ENCODE peak calls at places on chromosome 17, in five cellular contexts. J is prostate gland, E is left ventricle myocardium inferior, M is GM23338, K is lung. Z is an unnamed sample.

GRCh38 chr17:19244796-19245195 is 7.6 kb downstream of the EPN2 start:
- DNase-seq in J (no peak), K (no peak), M (no peak), E (no peak), Z (no peak)

GRCh38 chr17:5115673-5116651 is at the start of gene USP6:
- DNase-seq in K (no peak), M (peak; percentile 85), E (no peak), J (no peak), Z (no peak)

GRCh38 chr17:65572581-65573282 is 11.3 kb upstream of the AXIN2 start:
- DNase-seq in K (no peak), E (no peak), M (peak; percentile 98), J (no peak), Z (no peak)

GRCh38 chr17:15123593-15124590 is 141.2 kb downstream of the PMP22 start:
- DNase-seq in K (no peak), E (no peak), J (no peak), M (no peak), Z (no peak)

GRCh38 chr17:66858182-66859083 is 23.5 kb downstream of the CACNG5 start:
- DNase-seq in K (no peak), E (no peak), M (no peak), J (no peak), Z (no peak)

GRCh38 chr17:61775364-61775763 is 88.0 kb downstream of the BRIP1 start:
- DNase-seq in M (no peak), K (no peak), J (no peak), E (no peak), Z (no peak)

GRCh38 chr17:18370761-18371160 is 6.8 kb upstream of the EVPLL start:
- DNase-seq in E (no peak), J (no peak), M (no peak), K (no peak), Z (no peak)

GRCh38 chr17:62565817-62566216 is 61.7 kb upstream of the MRC2 start:
- DNase-seq in J (no peak), K (no peak), E (no peak), M (no peak), Z (no peak)

GRCh38 chr17:6507535-6507934 is 48.8 kb downstream of the PITPNM3 start:
- DNase-seq in M (no peak), K (no peak), E (no peak), J (no peak), Z (no peak)

GRCh38 chr17:19812407-19812806 is 55.3 kb downstream of the ULK2 start:
- DNase-seq in M (peak; percentile 15), J (no peak), E (no peak), K (no peak), Z (no peak)

GRCh38 chr17:12789075-12789975 is at the start of gene ARHGAP44:
- DNase-seq in M (peak; percentile 89), J (peak; percentile 58), K (peak; percentile 66), E (peak; percentile 73), Z (peak; percentile 54)

GRCh38 chr17:17511293-17511741 is 15.1 kb upstream of the RASD1 start:
- DNase-seq in K (no peak), M (no peak), J (no peak), E (peak; percentile 9), Z (no peak)

GRCh38 chr17:35568561-35568960 is 7.9 kb upstream of the SLFN14 start:
- DNase-seq in J (no peak), M (peak; percentile 42), K (no peak), E (no peak), Z (no peak)

GRCh38 chr17:77316191-77316641 is 175.4 kb downstream of the SEC14L1 start:
- DNase-seq in M (peak; percentile 49), K (no peak), E (no peak), J (no peak), Z (no peak)

GRCh38 chr17:76869209-76869877 is 1.1 kb downstream of the MGAT5B start:
- DNase-seq in M (peak; percentile 66), K (no peak), E (no peak), J (no peak), Z (peak; percentile 69)

GRCh38 chr17:18920911-18921441 is 31.0 kb upstream of the SLC5A10 start:
- DNase-seq in K (no peak), J (no peak), M (no peak), E (no peak), Z (no peak)

GRCh38 chr17:42233148-42233547 is 38.9 kb upstream of the GHDC start:
- DNase-seq in M (no peak), J (no peak), E (no peak), K (no peak), Z (no peak)

GRCh38 chr17:47995241-47995935 is 24.5 kb downstream of the CDK5RAP3 start:
- DNase-seq in J (no peak), M (peak; percentile 55), E (no peak), K (no peak), Z (peak; percentile 39)

GRCh38 chr17:78132086-78132676 is 1.6 kb downstream of the TMC8 start:
- DNase-seq in K (peak; percentile 59), J (peak; percentile 49), E (no peak), M (peak; percentile 77), Z (no peak)

GRCh38 chr17:81049372-81049911 is 14.5 kb downstream of the BAIAP2 start:
- DNase-seq in E (no peak), M (no peak), K (no peak), J (no peak), Z (no peak)

GRCh38 chr17:65586899-65587298 is 25.5 kb upstream of the AXIN2 start:
- DNase-seq in K (no peak), M (no peak), J (no peak), E (no peak), Z (no peak)

GRCh38 chr17:42287305-42288077 is 807 bp upstream of the STAT5A start:
- DNase-seq in K (no peak), E (peak; percentile 42), J (no peak), M (peak; percentile 26), Z (no peak)

GRCh38 chr17:75748706-75749105 is 16.3 kb downstream of the GALK1 start:
- DNase-seq in J (no peak), M (no peak), K (no peak), E (no peak), Z (no peak)

GRCh38 chr17:81416612-81417011 is 21.4 kb downstream of the BAHCC1 start:
- DNase-seq in K (no peak), E (no peak), J (no peak), M (no peak), Z (no peak)

GRCh38 chr17:31431795-31432658 is 40.6 kb downstream of the RAB11FIP4 start:
- DNase-seq in K (no peak), E (no peak), J (no peak), M (no peak), Z (no peak)

GRCh38 chr17:7042507-7043194 is 1.2 kb downstream of the SLC16A11 start:
- DNase-seq in M (peak; percentile 70), E (no peak), J (no peak), K (no peak), Z (no peak)

GRCh38 chr17:48023408-48024148 is 14.0 kb downstream of the COPZ2 start:
- DNase-seq in E (peak; percentile 85), J (peak; percentile 87), K (peak; percentile 84), M (peak; percentile 95), Z (peak; percentile 94)

GRCh38 chr17:50290074-50290702 is 15.9 kb downstream of the TMEM92 start:
- DNase-seq in K (peak; percentile 85), E (peak; percentile 61), M (no peak), J (peak; percentile 88), Z (no peak)

GRCh38 chr17:40452921-40453378 is 9.7 kb downstream of the IGFBP4 start:
- DNase-seq in K (no peak), M (no peak), E (no peak), J (no peak), Z (no peak)

GRCh38 chr17:82668631-82669099 is 20.4 kb upstream of the WDR45B start:
- DNase-seq in M (peak; percentile 92), E (peak; percentile 59), K (peak; percentile 65), J (peak; percentile 62), Z (peak; percentile 86)

GRCh38 chr17:4142107-4142900 is 526 bp downstream of the ZZEF1 start:
- DNase-seq in M (peak; percentile 62), K (peak; percentile 49), E (peak; percentile 24), J (no peak), Z (peak; percentile 20)

GRCh38 chr17:69779378-69780214 is 295.4 kb upstream of the KCNJ16 start:
- DNase-seq in J (no peak), M (no peak), E (no peak), K (no peak), Z (no peak)

GRCh38 chr17:39239640-39240314 is 14.0 kb upstream of the STAC2 start:
- DNase-seq in J (no peak), K (peak; percentile 56), E (no peak), M (peak; percentile 92), Z (peak; percentile 64)

GRCh38 chr17:29146369-29146972 is 33.7 kb downstream of the MYO18A start:
- DNase-seq in E (no peak), M (no peak), J (no peak), K (no peak), Z (no peak)

GRCh38 chr17:6327007-6327406 is 107.9 kb downstream of the AIPL1 start:
- DNase-seq in E (peak; percentile 47), K (peak; percentile 32), J (no peak), M (peak; percentile 63), Z (no peak)

GRCh38 chr17:53150101-53150698 is 672.5 kb upstream of the KIF2B start:
- DNase-seq in E (no peak), M (peak; percentile 67), K (no peak), J (no peak), Z (peak; percentile 22)

GRCh38 chr17:10114931-10115535 is 83.4 kb downstream of the GAS7 start:
- DNase-seq in M (no peak), J (peak; percentile 79), K (peak; percentile 84), E (peak; percentile 94), Z (no peak)

GRCh38 chr17:10116676-10117075 is 81.7 kb downstream of the GAS7 start:
- DNase-seq in K (no peak), E (no peak), J (no peak), M (no peak), Z (no peak)

GRCh38 chr17:10117085-10117484 is 81.3 kb downstream of the GAS7 start:
- DNase-seq in J (no peak), K (no peak), M (no peak), E (no peak), Z (no peak)

GRCh38 chr17:10115536-10115932 is 82.9 kb downstream of the GAS7 start:
- DNase-seq in M (no peak), E (no peak), J (no peak), K (no peak), Z (no peak)

GRCh38 chr17:10116267-10116666 is 82.1 kb downstream of the GAS7 start:
- DNase-seq in J (no peak), M (no peak), E (no peak), K (no peak), Z (no peak)
- TF ChIP-seq CTCF in J (no peak), M (no peak), E (no peak), K (no peak), Z (no peak)

GRCh38 chr17:44384823-44385286 is 4.6 kb downstream of the ITGA2B start:
- DNase-seq in M (peak; percentile 68), E (no peak), K (no peak), J (no peak), Z (no peak)
- H3K4me3 ChIP-seq in M (peak overlapping the region; percentile 82), E (peak overlapping the region; percentile 72), K (peak overlapping the region; percentile 36), J (peak overlapping the region; percentile 38), Z (peak overlapping the region; percentile 62)

GRCh38 chr17:1008008-1008761 is 11.3 kb downstream of the TIMM22 start:
- DNase-seq in J (no peak), K (no peak), E (peak; percentile 62), M (no peak), Z (no peak)
- H3K4me1 ChIP-seq in J (peaks cover 19% of the 10 kb centered on the region), K (peaks cover 6% of the 10 kb centered on the region), E (peaks cover 95% of the 10 kb centered on the region), M (no peaks in the 10 kb centered on the region), Z (no peaks in the 10 kb centered on the region)

GRCh38 chr17:54891176-54891821 is 9.4 kb upstream of the TOM1L1 start:
- DNase-seq in K (no peak), E (no peak), M (peak; percentile 90), J (peak; percentile 19), Z (peak; percentile 56)
- TF ChIP-seq CTCF in K (no peak), E (peak; percentile 46), M (peak; percentile 65), J (no peak), Z (peak; percentile 62)